ENCODE peak calls at places on chromosome 10, in five cellular contexts. X is PC-3; P is CD8-positive, alpha-beta memory T cell; O is small intestine; M is DND-41. U is an unnamed sample. For H3K36me3, the result is how much of the 10 kb centered on the place peaks cover.

GRCh38 chr10:51010977-51011376 is 63.3 kb upstream of the PRKG1 start:
- DNase-seq in O (peak), M (peak), X (peak), P (no peak), U (peak)

GRCh38 chr10:131093346-131093745 is 218.2 kb downstream of the TCERG1L start:
- DNase-seq in M (no peak), P (peak), O (no peak), X (no peak), U (no peak)

GRCh38 chr10:133156674-133157579 is 3.1 kb upstream of the KNDC1 start:
- DNase-seq in M (no peak), P (no peak), O (no peak), X (no peak), U (no peak)

GRCh38 chr10:52316500-52316899 is 2.4 kb downstream of the DKK1 start:
- DNase-seq in X (peak), P (no peak), M (no peak), O (no peak), U (no peak)

GRCh38 chr10:17665742-17666141 is 21.8 kb downstream of the STAM start:
- DNase-seq in O (no peak), X (peak), P (no peak), M (no peak), U (no peak)

GRCh38 chr10:2964632-2965296 is 102.6 kb upstream of the PFKP start:
- DNase-seq in X (no peak), O (no peak), M (peak), P (no peak), U (no peak)

GRCh38 chr10:13984647-13985155 is 346.0 kb downstream of the FRMD4A start:
- DNase-seq in O (no peak), P (no peak), M (no peak), X (peak), U (no peak)

GRCh38 chr10:33697016-33697415 is 362.5 kb upstream of the NRP1 start:
- DNase-seq in X (peak), P (no peak), O (no peak), M (no peak), U (no peak)

GRCh38 chr10:71494470-71494869 is 97.8 kb downstream of the CDH23 start:
- DNase-seq in X (no peak), M (no peak), P (no peak), O (no peak), U (no peak)
- H3K36me3 ChIP-seq in X (under half), M (under half), P (under half), O (under half), U (under half)

GRCh38 chr10:119657725-119658124 is 6.5 kb downstream of the BAG3 start:
- DNase-seq in O (no peak), P (no peak), M (no peak), X (peak), U (no peak)

GRCh38 chr10:119655566-119656001 is 4.4 kb downstream of the BAG3 start:
- DNase-seq in O (no peak), M (no peak), P (no peak), X (peak), U (no peak)

GRCh38 chr10:119656760-119657159 is 5.6 kb downstream of the BAG3 start:
- DNase-seq in P (no peak), X (no peak), M (no peak), O (no peak), U (no peak)

GRCh38 chr10:119659951-119660350 is 8.8 kb downstream of the BAG3 start:
- DNase-seq in X (no peak), M (no peak), O (no peak), P (no peak), U (no peak)

GRCh38 chr10:119658274-119658673 is 7.1 kb downstream of the BAG3 start:
- DNase-seq in O (peak), X (peak), M (no peak), P (no peak), U (peak)
- H3K4me3 ChIP-seq in O (no peak), X (peak), M (no peak), P (no peak), U (no peak)

DNA sequence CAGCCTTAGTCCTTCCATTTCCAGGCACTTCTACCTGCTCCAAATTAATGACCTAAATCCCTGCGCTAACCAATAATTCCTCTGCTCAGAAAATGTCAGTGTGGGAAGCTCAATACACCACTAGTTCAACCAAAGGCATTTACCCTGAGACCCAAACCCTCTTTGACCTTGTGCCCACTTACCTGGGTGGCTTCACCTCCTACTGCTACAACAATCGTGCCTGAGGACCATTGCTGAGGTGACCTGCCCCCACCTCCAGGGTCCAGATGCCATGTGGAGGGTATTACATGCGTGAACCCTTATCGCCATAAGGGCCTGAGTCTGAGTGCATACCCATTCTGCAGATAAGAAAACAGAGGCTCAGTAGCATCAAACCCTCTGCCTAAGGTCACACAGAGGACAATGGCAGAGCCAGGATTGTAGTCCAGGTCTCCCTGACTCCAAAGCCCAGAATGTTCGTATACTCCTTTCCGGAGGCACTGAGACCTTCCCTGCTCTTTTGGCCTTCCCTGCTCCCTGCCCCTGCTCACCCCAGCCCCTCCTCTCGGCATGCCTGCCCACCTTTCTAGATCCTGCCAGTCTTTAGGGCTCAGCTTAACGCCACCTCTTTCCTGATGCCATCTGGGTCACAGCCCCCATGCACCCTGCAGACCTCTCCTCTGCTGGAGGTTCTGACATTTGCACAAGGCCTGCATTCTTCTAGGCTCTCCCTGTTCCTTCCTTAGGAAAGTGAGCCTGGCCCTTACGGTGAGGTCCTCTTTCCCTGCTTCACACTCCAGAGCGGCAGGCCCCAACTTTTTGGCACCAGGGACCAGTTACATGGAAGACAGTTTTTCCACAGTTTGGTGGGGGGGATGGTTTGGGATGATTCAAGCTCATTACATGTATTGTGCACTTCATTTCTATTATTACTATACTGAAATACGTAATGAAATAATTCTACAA is 94.9 kb downstream of the CHST15 start:
- DNase-seq in M (no peak), O (no peak), X (no peak), P (no peak), U (no peak)
- H3K27ac ChIP-seq in M (no peak), O (no peak), X (peak), P (no peak), U (no peak)

GRCh38 chr10:101669181-101669580 is 25.8 kb downstream of the FBXW4 start:
- DNase-seq in X (no peak), P (no peak), M (no peak), O (no peak), U (no peak)

GRCh38 chr10:101671453-101671852 is 23.5 kb downstream of the FBXW4 start:
- DNase-seq in M (no peak), P (no peak), O (no peak), X (no peak), U (no peak)

GRCh38 chr10:101670635-101671034 is 24.3 kb downstream of the FBXW4 start:
- DNase-seq in X (no peak), P (no peak), M (no peak), O (no peak), U (no peak)

GRCh38 chr10:101675115-101675514 is 19.9 kb downstream of the FBXW4 start:
- DNase-seq in P (no peak), X (no peak), M (no peak), O (no peak), U (no peak)

GRCh38 chr10:101672536-101672935 is 22.4 kb downstream of the FBXW4 start:
- DNase-seq in X (no peak), M (no peak), P (no peak), O (no peak), U (no peak)
- H3K36me3 ChIP-seq in X (under half), M (half or more), P (half or more), O (under half), U (under half)

DNA sequence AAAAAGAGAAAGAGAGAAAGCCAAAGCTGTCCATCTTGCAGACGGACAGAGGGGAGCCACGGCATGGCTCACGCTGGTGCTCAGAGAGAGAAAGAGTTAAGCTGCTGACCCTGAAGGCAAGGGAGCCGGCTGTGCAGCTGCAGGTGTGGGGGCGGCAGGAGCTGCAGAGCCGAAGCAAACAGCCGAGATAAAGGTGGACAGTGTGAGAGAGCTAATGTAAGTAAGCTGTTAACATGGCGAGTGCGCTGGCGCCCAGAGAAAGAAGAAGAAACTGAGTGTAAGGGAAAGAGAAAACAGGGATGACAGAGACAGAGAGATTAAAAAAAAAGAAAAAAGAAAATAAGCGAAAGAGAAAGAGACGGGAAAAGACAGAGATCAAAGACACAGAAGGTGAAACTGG is 18.2 kb downstream of the COL17A1 start:
- DNase-seq in P (no peak), X (no peak), O (no peak), M (no peak), U (no peak)
- H3K4me3 ChIP-seq in P (no peak), X (no peak), O (no peak), M (no peak), U (no peak)

DNA sequence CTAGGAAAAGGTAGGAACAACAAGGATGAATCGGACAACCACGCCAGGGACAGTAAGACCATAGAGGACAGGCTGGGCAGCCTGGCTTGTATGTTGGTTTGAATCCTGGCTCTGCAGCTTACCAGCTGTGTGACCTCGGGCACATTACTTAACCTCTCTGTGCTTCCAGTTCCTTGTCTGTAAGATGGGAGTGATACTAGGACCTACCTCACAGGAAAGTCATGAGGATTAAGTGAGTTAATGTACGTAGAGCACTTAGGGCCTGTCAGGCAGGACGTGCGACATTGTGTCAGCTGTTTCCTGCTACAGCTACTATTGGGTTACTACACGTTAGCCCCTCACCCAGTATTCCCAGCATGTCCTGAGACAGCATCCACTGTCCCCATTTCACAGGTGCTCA is 32.1 kb downstream of the PLAC9 start:
- DNase-seq in O (no peak), X (no peak), M (no peak), P (peak), U (no peak)
- H3K27ac ChIP-seq in O (no peak), X (peak), M (no peak), P (no peak), U (no peak)